ENCODE peak calls at places on chromosomes 16 and 17, in seven cellular contexts. R is mesenchymal stem cell, K is IMR-90, P is mesendoderm, A is H1, Q is H9, Y is trophoblast cell. G is an unnamed sample.

GRCh38 chr16:46620265-46621005 is 744 bp downstream of the SHCBP1 start:
- DNase-seq in R (peak; percentile 30), K (no peak), P (no peak), A (no peak), Q (no peak), Y (no peak), G (no peak)

GRCh38 chr16:13873835-13874438 is 46.0 kb upstream of the ERCC4 start:
- DNase-seq in R (peak; percentile 6), K (peak; percentile 2), P (peak; percentile 67), A (no peak), Q (peak; percentile 54), Y (peak; percentile 2), G (peak; percentile 55)

GRCh38 chr16:31528726-31529397 is 1.2 kb downstream of the AHSP start:
- DNase-seq in R (no peak), K (peak; percentile 23), P (peak; percentile 18), A (no peak), Q (peak; percentile 39), Y (no peak), G (no peak)

GRCh38 chr16:59527206-59527997 is 793.3 kb upstream of the GOT2 start:
- DNase-seq in R (peak; percentile 69), K (peak; percentile 38), P (peak; percentile 56), A (no peak), Q (no peak), Y (no peak), G (no peak)

GRCh38 chr16:31267332-31268032 is 7.7 kb downstream of the ITGAM start:
- DNase-seq in R (no peak), K (no peak), P (peak; percentile 69), A (no peak), Q (peak; percentile 22), Y (no peak), G (no peak)

GRCh38 chr17:8082312-8082711 is 5.2 kb downstream of the ALOX12B start:
- DNase-seq in R (no peak), K (no peak), P (no peak), A (no peak), Q (no peak), Y (no peak), G (no peak)

GRCh38 chr16:1380195-1380594 is 28.5 kb downstream of the GNPTG start:
- DNase-seq in R (no peak), K (no peak), P (no peak), A (no peak), Q (no peak), Y (no peak), G (no peak)

GRCh38 chr16:81585785-81586184 is 141.2 kb downstream of the CMIP start:
- DNase-seq in R (peak; percentile 35), K (no peak), P (peak; percentile 89), A (peak; percentile 21), Q (peak; percentile 57), Y (no peak), G (no peak)

GRCh38 chr17:11144358-11145233 is 96.4 kb upstream of the SHISA6 start:
- DNase-seq in R (no peak), K (no peak), P (peak; percentile 70), A (peak; percentile 33), Q (peak; percentile 65), Y (peak; percentile 15), G (peak; percentile 39)

GRCh38 chr17:1648582-1649115 is 1.0 kb downstream of the RILP start:
- DNase-seq in R (peak; percentile 92), K (peak; percentile 94), P (peak; percentile 96), A (no peak), Q (peak; percentile 98), Y (peak; percentile 96), G (peak; percentile 97)

GRCh38 chr17:57542518-57542917 is 202.6 kb downstream of the CCDC182 start:
- DNase-seq in R (no peak), K (no peak), P (no peak), A (no peak), Q (no peak), Y (no peak), G (no peak)

GRCh38 chr17:67995568-67996191 is 589 bp downstream of the C17orf58 start:
- DNase-seq in R (peak; percentile 46), K (no peak), P (peak; percentile 44), A (no peak), Q (peak; percentile 63), Y (no peak), G (peak; percentile 23)

GRCh38 chr16:69324013-69324531 is 6.3 kb downstream of the PDF start:
- DNase-seq in R (peak; percentile 13), K (no peak), P (no peak), A (no peak), Q (no peak), Y (no peak), G (no peak)

GRCh38 chr17:32323784-32324590 is 18.0 kb downstream of the C17orf75 start:
- DNase-seq in R (peak; percentile 51), K (peak; percentile 31), P (no peak), A (no peak), Q (no peak), Y (no peak), G (peak; percentile 39)

GRCh38 chr17:74637265-74637664 is 13.7 kb upstream of the CD300E start:
- DNase-seq in R (no peak), K (no peak), P (no peak), A (no peak), Q (no peak), Y (no peak), G (no peak)

GRCh38 chr17:78650093-78650715 is 73.0 kb upstream of the DNAH17 start:
- DNase-seq in R (no peak), K (no peak), P (no peak), A (no peak), Q (no peak), Y (no peak), G (no peak)

GRCh38 chr17:56826611-56827414 is 6.9 kb downstream of the C17orf67 start:
- DNase-seq in R (no peak), K (no peak), P (no peak), A (no peak), Q (no peak), Y (no peak), G (no peak)

GRCh38 chr17:58577696-58578095 is 63.3 kb upstream of the MTMR4 start:
- DNase-seq in R (peak; percentile 53), K (peak; percentile 36), P (peak; percentile 57), A (no peak), Q (peak; percentile 64), Y (peak; percentile 45), G (peak; percentile 50)

GRCh38 chr16:58110590-58111330 is 18.4 kb downstream of the CFAP20 start:
- DNase-seq in R (peak; percentile 86), K (peak; percentile 44), P (peak; percentile 94), A (no peak), Q (no peak), Y (no peak), G (no peak)

GRCh38 chr16:67801889-67802288 is 4.5 kb downstream of the RANBP10 start:
- DNase-seq in R (no peak), K (no peak), P (no peak), A (no peak), Q (no peak), Y (no peak), G (no peak)

GRCh38 chr16:89320717-89321501 is 103.4 kb downstream of the ZNF778 start:
- DNase-seq in R (peak; percentile 62), K (peak; percentile 61), P (peak; percentile 67), A (no peak), Q (peak; percentile 75), Y (peak; percentile 35), G (no peak)

GRCh38 chr17:81860756-81861568 is 627 bp upstream of the P4HB start:
- DNase-seq in R (peak; percentile 100), K (peak; percentile 100), P (peak; percentile 100), A (peak; percentile 100), Q (peak; percentile 100), Y (peak; percentile 100), G (peak; percentile 100)

GRCh38 chr17:16378631-16379282 is 2.1 kb upstream of the UBB start:
- DNase-seq in R (no peak), K (no peak), P (no peak), A (no peak), Q (no peak), Y (no peak), G (no peak)

GRCh38 chr17:55332296-55333041 is 67.7 kb downstream of the HLF start:
- DNase-seq in R (no peak), K (no peak), P (no peak), A (no peak), Q (no peak), Y (no peak), G (no peak)

GRCh38 chr16:69321080-69321479 is 9.3 kb downstream of the PDF start:
- DNase-seq in R (no peak), K (no peak), P (no peak), A (no peak), Q (no peak), Y (no peak), G (no peak)

GRCh38 chr17:69724236-69724635 is 309.7 kb downstream of the MAP2K6 start:
- DNase-seq in R (no peak), K (peak; percentile 30), P (no peak), A (no peak), Q (no peak), Y (no peak), G (no peak)
- H3K79me1 ChIP-seq in R (no peaks in the 10 kb centered on the region), K (no peaks in the 10 kb centered on the region), P (no peaks in the 10 kb centered on the region), A (no peaks in the 10 kb centered on the region), Q (no peaks in the 10 kb centered on the region), Y (no peaks in the 10 kb centered on the region), G (no peaks in the 10 kb centered on the region)

DNA sequence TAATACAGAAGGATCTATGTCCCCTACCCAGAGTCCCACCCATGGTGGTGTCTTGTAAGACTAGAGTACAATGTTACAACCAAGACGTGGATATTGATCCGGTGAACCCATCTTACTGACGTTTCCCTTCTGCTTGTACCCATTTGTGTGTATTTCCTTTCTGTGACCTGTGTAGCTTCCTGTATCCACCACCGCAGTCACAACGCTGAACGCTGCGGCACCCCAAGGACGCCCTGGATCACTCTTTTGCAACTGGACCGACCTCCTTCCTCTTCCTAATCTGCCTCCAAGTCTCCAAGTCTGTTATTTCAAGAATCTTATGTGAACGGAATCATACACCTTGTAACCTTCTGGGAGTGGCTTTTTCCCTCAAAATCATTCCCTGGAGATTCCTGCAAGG is 33.5 kb upstream of the CBX4 start:
- DNase-seq in R (no peak), K (no peak), P (no peak), A (no peak), Q (no peak), Y (no peak), G (no peak)
- H3K79me1 ChIP-seq in R (no peaks in the 10 kb centered on the region), K (no peaks in the 10 kb centered on the region), P (no peaks in the 10 kb centered on the region), A (no peaks in the 10 kb centered on the region), Q (no peaks in the 10 kb centered on the region), Y (no peaks in the 10 kb centered on the region), G (no peaks in the 10 kb centered on the region)

GRCh38 chr16:24423332-24423731 is 116.0 kb upstream of the RBBP6 start:
- DNase-seq in R (no peak), K (no peak), P (no peak), A (no peak), Q (no peak), Y (no peak), G (no peak)

GRCh38 chr16:24418729-24419128 is 120.6 kb upstream of the RBBP6 start:
- DNase-seq in R (no peak), K (no peak), P (peak; percentile 3), A (no peak), Q (no peak), Y (no peak), G (no peak)

DNA sequence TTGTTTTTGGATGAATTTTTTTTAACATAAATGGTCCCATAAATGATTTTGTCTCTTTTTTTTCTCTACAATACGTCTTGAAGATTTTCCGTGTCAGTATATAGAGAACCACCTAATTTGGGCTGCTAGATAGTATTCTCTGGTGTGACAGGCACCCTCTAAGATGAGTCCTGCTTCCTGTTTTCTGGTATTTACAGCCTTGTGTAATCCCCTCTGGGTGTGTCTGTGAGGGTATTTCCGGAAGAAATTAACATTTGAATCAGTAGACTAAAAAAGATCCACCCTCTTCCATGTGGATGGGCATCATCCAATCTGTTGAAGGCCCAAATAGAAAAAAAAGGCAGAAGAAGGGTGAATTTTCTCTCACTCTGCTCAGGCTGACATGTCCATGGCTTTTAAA is 119.7 kb upstream of the RBBP6 start:
- DNase-seq in R (no peak), K (no peak), P (peak; percentile 76), A (no peak), Q (no peak), Y (no peak), G (no peak)
- H3K79me1 ChIP-seq in R (no peaks in the 10 kb centered on the region), K (no peaks in the 10 kb centered on the region), P (no peaks in the 10 kb centered on the region), A (no peaks in the 10 kb centered on the region), Q (no peaks in the 10 kb centered on the region), Y (no peaks in the 10 kb centered on the region), G (no peaks in the 10 kb centered on the region)

GRCh38 chr16:2905988-2906387 is 5.7 kb upstream of the FLYWCH1 start:
- DNase-seq in R (no peak), K (no peak), P (no peak), A (no peak), Q (no peak), Y (no peak), G (no peak)
- H3K79me1 ChIP-seq in R (no peaks in the 10 kb centered on the region), K (peaks cover 3% of the 10 kb centered on the region), P (no peaks in the 10 kb centered on the region), A (no peaks in the 10 kb centered on the region), Q (no peaks in the 10 kb centered on the region), Y (peaks cover 7% of the 10 kb centered on the region), G (no peaks in the 10 kb centered on the region)